ENCODE peak calls at places on chromosome 11, in seven cellular contexts. J is heart right ventricle, V is NB4, E is fibroblast of lung, Z is spleen, Q is fibroblast of mammary gland, D is endothelial cell. O is an unnamed sample.
A peak's percentile ranks its signal among the peaks of the same experiment; 100 is the strongest.

GRCh38 chr11:102430158-102430836 is 22.3 kb downstream of the TMEM123 start:
- DNase-seq in J (no peak), V (no peak), E (peak; percentile 33), Z (no peak), Q (peak; percentile 44), D (no peak), O (no peak)

GRCh38 chr11:6228520-6228919 is 5.9 kb downstream of the FHIP1B start:
- DNase-seq in J (no peak), V (no peak), E (no peak), Z (no peak), Q (no peak), D (no peak), O (no peak)

GRCh38 chr11:12540913-12541587 is 133.2 kb upstream of the TEAD1 start:
- DNase-seq in J (no peak), V (no peak), E (peak; percentile 75), Z (no peak), Q (peak; percentile 94), D (no peak), O (no peak)

GRCh38 chr11:114147389-114148382 is 88.2 kb downstream of the ZBTB16 start:
- DNase-seq in J (no peak), V (peak; percentile 61), E (peak; percentile 56), Z (no peak), Q (peak; percentile 61), D (no peak), O (no peak)

GRCh38 chr11:106961518-106961917 is 56.8 kb downstream of the GUCY1A2 start:
- DNase-seq in J (no peak), V (no peak), E (peak; percentile 94), Z (no peak), Q (peak; percentile 91), D (no peak), O (no peak)

GRCh38 chr11:77710358-77710757 is 72.8 kb upstream of the CLNS1A start:
- DNase-seq in J (no peak), V (no peak), E (peak; percentile 18), Z (no peak), Q (peak; percentile 36), D (no peak), O (no peak)

GRCh38 chr11:74749965-74750296 is 1.3 kb downstream of the RNF169 start:
- DNase-seq in J (no peak), V (no peak), E (no peak), Z (no peak), Q (no peak), D (no peak), O (no peak)

GRCh38 chr11:24880962-24881361 is 384.1 kb downstream of the LUZP2 start:
- DNase-seq in J (no peak), V (no peak), E (no peak), Z (no peak), Q (no peak), D (no peak), O (no peak)

GRCh38 chr11:78784321-78785061 is 209.8 kb upstream of the NARS2 start:
- DNase-seq in J (no peak), V (no peak), E (peak; percentile 79), Z (no peak), Q (peak; percentile 82), D (no peak), O (no peak)

GRCh38 chr11:131661137-131661536 is 290.7 kb downstream of the NTM start:
- DNase-seq in J (no peak), V (no peak), E (peak; percentile 21), Z (no peak), Q (peak; percentile 8), D (no peak), O (no peak)

GRCh38 chr11:70712471-70712870 is 314.1 kb downstream of the CTTN start:
- DNase-seq in J (peak; percentile 6), V (no peak), E (no peak), Z (peak; percentile 84), Q (peak; percentile 3), D (no peak), O (no peak)

GRCh38 chr11:2928605-2929510 is at the start of gene PHLDA2:
- DNase-seq in J (peak; percentile 39), V (peak; percentile 54), E (peak; percentile 77), Z (peak; percentile 84), Q (peak; percentile 82), D (peak; percentile 46), O (peak; percentile 37)

GRCh38 chr11:57163160-57163868 is 18.4 kb upstream of the LRRC55 start:
- DNase-seq in J (no peak), V (no peak), E (no peak), Z (no peak), Q (no peak), D (no peak), O (no peak)

GRCh38 chr11:74284466-74284865 is 27.0 kb downstream of the P4HA3 start:
- DNase-seq in J (no peak), V (no peak), E (no peak), Z (no peak), Q (peak; percentile 42), D (no peak), O (no peak)

GRCh38 chr11:67490727-67491065 is 7.9 kb downstream of the AIP start:
- DNase-seq in J (no peak), V (no peak), E (no peak), Z (peak; percentile 75), Q (no peak), D (no peak), O (no peak)

GRCh38 chr11:37110383-37110782 is 512.3 kb upstream of the RAG2 start:
- DNase-seq in J (no peak), V (no peak), E (no peak), Z (no peak), Q (no peak), D (no peak), O (no peak)

GRCh38 chr11:3000032-3000961 is 8.2 kb upstream of the NAP1L4 start:
- DNase-seq in J (peak; percentile 69), V (no peak), E (peak; percentile 59), Z (no peak), Q (peak; percentile 53), D (no peak), O (no peak)

GRCh38 chr11:129364143-129364654 is 11.4 kb upstream of the BARX2 start:
- DNase-seq in J (peak; percentile 69), V (peak; percentile 86), E (peak; percentile 84), Z (peak; percentile 87), Q (peak; percentile 81), D (peak; percentile 94), O (peak; percentile 84)

GRCh38 chr11:7907121-7907520 is 23.9 kb downstream of the OR10A6 start:
- DNase-seq in J (no peak), V (no peak), E (no peak), Z (no peak), Q (no peak), D (no peak), O (no peak)

GRCh38 chr11:11148104-11148509 is 204.9 kb downstream of the CSNK2A3 start:
- DNase-seq in J (peak; percentile 78), V (peak; percentile 26), E (peak; percentile 85), Z (no peak), Q (peak; percentile 89), D (no peak), O (no peak)

GRCh38 chr11:114348200-114349191 is 51.8 kb downstream of the C11orf71 start:
- DNase-seq in J (peak; percentile 64), V (peak; percentile 68), E (peak; percentile 81), Z (no peak), Q (peak; percentile 77), D (peak; percentile 52), O (peak; percentile 46)

GRCh38 chr11:110479445-110480101 is 49.8 kb downstream of the FDX1 start:
- DNase-seq in J (no peak), V (peak; percentile 63), E (peak; percentile 48), Z (no peak), Q (peak; percentile 65), D (no peak), O (peak; percentile 9)

GRCh38 chr11:72828692-72829101 is 14.5 kb downstream of the ATG16L2 start:
- DNase-seq in J (no peak), V (no peak), E (no peak), Z (no peak), Q (no peak), D (no peak), O (no peak)
- TF ChIP-seq CTCF in J (no peak), V (no peak), E (no peak), Z (no peak), Q (no peak), D (no peak), O (no peak)

DNA sequence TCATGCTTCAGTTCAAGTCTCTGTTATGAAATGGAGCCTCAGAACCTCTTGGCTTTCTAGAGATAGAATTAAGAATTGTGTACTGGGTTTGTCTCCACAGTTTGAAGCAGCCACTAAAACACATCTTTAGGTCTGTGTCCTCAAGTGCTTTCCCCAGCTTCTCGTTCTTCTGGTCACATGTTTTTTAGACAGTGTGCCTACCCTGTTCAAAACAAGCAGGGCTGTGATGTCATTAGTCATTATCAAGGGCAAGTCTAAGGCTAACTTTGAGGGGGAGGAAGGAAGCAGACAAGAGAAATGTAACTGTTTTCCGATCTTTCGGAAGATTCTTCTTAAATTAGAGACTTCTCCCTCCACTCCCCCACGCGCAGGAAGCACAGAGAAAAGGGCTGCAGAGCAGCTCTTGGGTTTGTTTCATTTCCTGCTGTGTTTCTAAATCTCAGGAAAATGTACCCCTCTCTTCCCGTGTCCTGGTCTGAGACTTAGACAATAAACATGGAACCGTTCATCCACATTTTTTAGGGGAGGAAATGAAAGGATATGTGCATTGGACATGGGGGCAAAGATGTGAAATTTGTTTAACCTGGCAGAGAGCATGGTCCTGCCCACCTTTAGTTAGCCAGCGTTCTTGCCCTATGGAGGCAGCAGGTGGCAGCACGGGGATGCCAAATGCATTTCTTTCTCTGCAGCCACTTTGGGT is 3.1 kb downstream of the AKIP1 start:
- DNase-seq in J (peak; percentile 28), V (peak; percentile 80), E (peak; percentile 43), Z (no peak), Q (peak; percentile 62), D (peak; percentile 60), O (peak; percentile 53)
- TF ChIP-seq CTCF in J (peak; percentile 53), V (peak; percentile 69), E (peak; percentile 77), Z (peak; percentile 61), Q (peak; percentile 76), D (peak; percentile 36), O (peak; percentile 81)

DNA sequence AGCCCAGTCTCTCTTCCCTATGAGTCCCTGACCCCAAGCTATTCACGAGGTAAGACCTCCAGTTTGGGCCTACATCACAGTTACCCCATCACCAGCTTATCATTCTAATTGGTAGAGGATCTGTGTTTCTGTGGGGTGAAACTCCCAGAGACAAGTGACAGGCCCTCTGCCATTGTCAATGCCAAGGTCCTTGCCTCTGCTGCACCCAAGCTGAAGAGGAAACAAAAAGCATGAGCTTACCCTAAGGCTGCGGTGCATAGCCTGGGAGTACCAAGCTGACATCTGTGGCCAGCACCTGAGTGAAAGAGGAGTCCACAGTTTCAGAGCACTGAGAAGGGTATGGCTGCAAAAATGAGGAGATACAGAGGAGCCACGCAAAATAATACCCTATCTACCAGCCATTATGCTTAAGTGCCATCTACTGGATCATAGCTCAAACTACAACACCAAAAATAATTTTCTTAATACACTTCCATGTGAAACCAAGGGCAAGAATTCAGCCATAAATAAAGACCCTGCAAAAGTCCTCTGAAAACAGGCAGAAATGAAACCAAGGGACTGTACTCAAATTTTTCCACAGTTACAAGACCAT is 62.3 kb upstream of the ANO5 start:
- DNase-seq in J (no peak), V (peak; percentile 24), E (no peak), Z (no peak), Q (no peak), D (no peak), O (no peak)
- TF ChIP-seq CTCF in J (peak; percentile 47), V (peak; percentile 31), E (no peak), Z (no peak), Q (peak; percentile 8), D (peak; percentile 38), O (peak; percentile 59)

DNA sequence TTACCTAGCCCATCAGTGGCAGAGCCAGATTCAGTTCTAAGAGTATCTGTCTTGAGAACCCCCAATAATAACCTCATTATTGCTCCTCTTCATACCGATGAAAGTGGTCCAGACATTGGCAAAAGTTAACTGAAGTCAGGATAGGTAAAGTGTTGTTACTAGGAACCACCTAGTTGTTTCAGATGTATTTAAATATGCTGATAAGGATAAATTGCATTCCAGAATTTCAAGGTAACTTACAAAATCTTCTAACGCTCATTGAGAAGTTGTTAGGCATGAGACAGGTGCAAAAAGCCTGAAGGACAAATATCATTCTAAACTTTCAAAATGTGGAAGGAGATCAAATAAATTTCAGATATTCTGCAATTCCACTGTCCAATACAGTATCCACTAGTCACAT is 27.8 kb downstream of the VWA5A start:
- DNase-seq in J (no peak), V (no peak), E (no peak), Z (no peak), Q (no peak), D (no peak), O (no peak)
- TF ChIP-seq CTCF in J (no peak), V (no peak), E (no peak), Z (no peak), Q (no peak), D (no peak), O (no peak)